ENCODE peak calls at places on chromosomes 6 and 20, in nine cellular contexts. X is GM13976, V is astrocyte of the spinal cord, J is upper lobe of left lung, H is OCI-LY7, A is pancreas, W is bronchial epithelial cell, Z is left lung, F is GM10248. P is an unnamed sample.
A peak's percentile ranks its signal among the peaks of the same experiment; 100 is the strongest.

GRCh38 chr6:56652231-56652630 is 9.5 kb upstream of the DST start:
- DNase-seq in A (no peak), J (no peak), Z (no peak), V (peak; percentile 47), X (no peak), W (peak; percentile 91), H (no peak), F (no peak), P (no peak)

GRCh38 chr20:44502968-44503367 is 18.9 kb downstream of the SERINC3 start:
- DNase-seq in V (no peak), W (no peak), A (no peak), X (no peak), J (no peak), Z (no peak), F (no peak), H (no peak), P (no peak)

GRCh38 chr20:52167232-52167840 is 24.2 kb downstream of the ZFP64 start:
- DNase-seq in X (no peak), A (no peak), J (no peak), Z (no peak), F (no peak), V (no peak), H (no peak), W (no peak), P (no peak)

GRCh38 chr20:11316244-11316643 is 601.4 kb upstream of the BTBD3 start:
- DNase-seq in J (no peak), V (no peak), A (no peak), W (no peak), H (no peak), X (no peak), F (no peak), Z (no peak), P (no peak)

GRCh38 chr6:10610289-10610688 is 84.1 kb downstream of the C6orf52 start:
- DNase-seq in Z (no peak), F (no peak), H (no peak), X (no peak), W (no peak), A (no peak), V (no peak), J (no peak), P (no peak)

GRCh38 chr20:2986466-2986865 is 57.0 kb upstream of the GNRH2 start:
- DNase-seq in F (no peak), V (no peak), H (no peak), A (no peak), W (peak; percentile 86), X (no peak), J (peak; percentile 36), Z (no peak), P (no peak)

GRCh38 chr20:4961746-4962145 is 39.6 kb downstream of the SLC23A2 start:
- DNase-seq in X (no peak), J (peak; percentile 43), H (no peak), V (peak; percentile 43), W (no peak), Z (no peak), F (no peak), A (no peak), P (no peak)

GRCh38 chr20:4736875-4737274 is 15.2 kb downstream of the PRND start:
- DNase-seq in W (no peak), X (no peak), F (no peak), V (no peak), Z (no peak), A (no peak), J (no peak), H (no peak), P (no peak)

GRCh38 chr20:23668477-23668951 is 20.3 kb downstream of the CST4 start:
- DNase-seq in V (peak; percentile 58), H (peak; percentile 53), X (peak; percentile 66), J (peak; percentile 59), W (peak; percentile 50), Z (peak; percentile 46), F (peak; percentile 67), A (no peak), P (no peak)

GRCh38 chr6:5423251-5423650 is 161.9 kb downstream of the FARS2 start:
- DNase-seq in Z (no peak), V (no peak), J (no peak), H (no peak), X (no peak), F (no peak), W (no peak), A (no peak), P (no peak)

GRCh38 chr6:5425797-5426196 is 164.5 kb downstream of the FARS2 start:
- DNase-seq in H (no peak), A (no peak), J (no peak), V (no peak), F (no peak), W (no peak), X (no peak), Z (no peak), P (no peak)

GRCh38 chr6:5425267-5425666 is 164.0 kb downstream of the FARS2 start:
- DNase-seq in A (no peak), H (no peak), X (no peak), V (no peak), F (no peak), Z (no peak), J (no peak), W (no peak), P (no peak)

DNA sequence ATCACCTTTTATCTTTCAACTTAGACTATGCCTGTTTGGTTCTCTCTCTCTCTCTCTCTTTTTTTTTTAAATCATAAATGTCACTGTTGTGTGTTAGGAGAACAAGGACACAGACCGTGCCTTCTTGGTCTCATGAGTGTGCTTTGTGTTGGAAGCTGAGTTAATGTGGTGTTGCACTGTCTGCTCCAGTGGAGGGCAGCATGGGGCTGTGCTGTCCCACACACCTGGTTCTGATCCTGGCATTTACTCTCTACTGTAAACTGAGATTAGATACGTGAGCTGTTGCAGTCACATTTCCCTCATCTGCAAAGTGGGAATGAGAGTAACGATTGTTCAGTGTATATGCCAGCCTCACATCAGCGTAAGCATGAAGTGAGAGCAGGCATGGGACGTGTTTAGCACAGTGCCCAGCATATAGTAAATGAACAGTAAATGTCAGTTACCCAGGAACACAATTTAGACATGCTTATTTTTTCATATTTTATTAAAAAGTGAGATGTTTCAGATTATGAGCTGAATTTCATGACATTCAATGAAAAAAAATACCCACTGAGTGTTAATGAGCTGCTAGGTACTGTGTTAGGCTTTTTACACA is 161.1 kb downstream of the FARS2 start:
- DNase-seq in F (peak; percentile 29), V (peak; percentile 59), H (peak; percentile 23), A (no peak), X (peak; percentile 13), Z (no peak), J (no peak), W (peak; percentile 41), P (no peak)
- TF ChIP-seq CTCF in F (peak; percentile 26), V (peak; percentile 78), H (peak; percentile 62), A (peak; percentile 31), X (peak; percentile 38), Z (no peak), J (peak; percentile 14), W (peak; percentile 82), P (peak; percentile 31)

GRCh38 chr6:127762284-127762683 is 138.6 kb downstream of the THEMIS start:
- DNase-seq in X (no peak), V (no peak), J (no peak), Z (no peak), H (no peak), F (no peak), A (no peak), W (no peak), P (no peak)
- TF ChIP-seq CTCF in X (no peak), V (no peak), J (no peak), Z (no peak), H (no peak), F (no peak), A (no peak), W (no peak), P (no peak)

GRCh38 chr6:142913511-142914047 is 31.4 kb downstream of the HIVEP2 start:
- DNase-seq in H (peak; percentile 88), J (peak; percentile 34), W (no peak), A (no peak), V (no peak), X (peak; percentile 63), Z (no peak), F (peak; percentile 77), P (peak; percentile 51)
- TF ChIP-seq CTCF in H (peak; percentile 66), J (no peak), W (no peak), A (no peak), V (no peak), X (peak; percentile 10), Z (no peak), F (peak; percentile 28), P (peak; percentile 54)

DNA sequence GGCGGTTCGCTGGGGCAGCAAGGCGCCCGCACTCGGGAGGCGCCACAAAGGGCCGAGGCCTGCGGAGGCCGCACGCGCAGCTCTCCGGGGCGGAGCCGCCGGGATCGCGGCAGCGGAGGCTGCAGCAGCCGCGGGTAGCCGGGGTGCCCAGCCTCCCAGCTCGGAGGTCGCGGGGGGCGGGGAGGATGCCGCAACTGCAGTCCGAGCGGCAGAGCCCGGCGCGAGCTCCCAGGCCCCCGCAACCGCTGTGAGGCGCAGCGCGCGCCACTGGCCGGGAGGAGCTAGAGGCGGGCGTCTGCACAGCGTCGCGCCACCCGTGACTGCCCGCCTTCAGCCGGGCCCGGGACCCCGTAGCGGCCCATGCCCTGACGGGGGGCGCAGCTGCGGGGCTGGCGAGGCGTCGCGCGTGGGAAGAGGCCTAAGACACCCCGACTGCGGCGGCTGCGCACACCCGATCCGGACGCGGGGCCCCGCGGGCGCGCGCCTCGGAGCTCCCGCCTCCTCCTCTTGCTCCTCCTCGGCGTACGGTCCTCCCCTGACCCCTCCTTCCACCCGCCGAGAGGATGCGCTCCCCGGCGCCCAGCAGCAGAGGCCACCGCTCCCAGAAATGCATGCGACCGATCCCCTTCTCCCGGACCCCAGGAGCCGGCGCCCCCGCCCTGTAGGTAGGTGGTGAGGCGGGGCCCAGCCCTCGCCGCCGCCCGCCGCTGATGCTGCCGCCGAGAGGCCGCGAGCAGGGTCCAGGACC is at the start of gene NCOA7:
- DNase-seq in H (peak; percentile 80), Z (peak; percentile 88), X (peak; percentile 86), V (peak; percentile 70), F (peak; percentile 85), W (peak; percentile 45), A (peak; percentile 91), J (peak; percentile 89), P (peak; percentile 79)
- TF ChIP-seq CTCF in H (peak; percentile 32), Z (no peak), X (no peak), V (no peak), F (no peak), W (no peak), A (no peak), J (no peak), P (no peak)

GRCh38 chr6:36718560-36718959 is 20.9 kb downstream of the RAB44 start:
- DNase-seq in J (no peak), W (no peak), F (no peak), V (no peak), H (no peak), A (no peak), Z (no peak), X (no peak), P (no peak)
- TF ChIP-seq CTCF in J (no peak), W (no peak), F (no peak), V (no peak), H (no peak), A (no peak), Z (no peak), X (no peak), P (no peak)

GRCh38 chr6:111361648-111362047 is 121.4 kb downstream of the REV3L start:
- DNase-seq in Z (no peak), J (no peak), V (peak; percentile 48), F (no peak), W (peak; percentile 21), H (peak; percentile 4), X (no peak), A (no peak), P (no peak)
- TF ChIP-seq CTCF in Z (no peak), J (peak; percentile 18), V (peak; percentile 59), F (no peak), W (peak; percentile 41), H (peak; percentile 69), X (no peak), A (peak; percentile 20), P (no peak)

P was measured in natural killer cell.